ENCODE peak calls at places on chromosomes 1 and 21, in five cellular contexts. H is fibroblast of the aortic adventitia, O is kidney, B is astrocyte of the spinal cord, Y is adrenal gland. C is an unnamed sample.

GRCh38 chr21:32597205-32597604 is 11.9 kb upstream of the TCP10L start:
- DNase-seq in H (peak; percentile 83), O (no peak), B (peak; percentile 73), Y (no peak), C (no peak)

GRCh38 chr1:109396971-109397370 is 747 bp downstream of the SORT1 start:
- DNase-seq in H (no peak), O (no peak), B (no peak), Y (no peak), C (no peak)

GRCh38 chr21:34724131-34724856 is 55.5 kb downstream of the CLIC6 start:
- DNase-seq in H (peak; percentile 57), O (no peak), B (no peak), Y (no peak), C (no peak)

GRCh38 chr1:93623436-93623835 is 58.2 kb downstream of the BCAR3 start:
- DNase-seq in H (no peak), O (no peak), B (no peak), Y (no peak), C (no peak)

GRCh38 chr1:88327391-88328267 is 356.4 kb upstream of the PKN2 start:
- DNase-seq in H (peak; percentile 82), O (no peak), B (peak; percentile 93), Y (no peak), C (peak; percentile 23)

GRCh38 chr1:70038025-70038424 is 167.4 kb downstream of the LRRC40 start:
- DNase-seq in H (no peak), O (no peak), B (peak; percentile 63), Y (no peak), C (no peak)

GRCh38 chr1:62946516-62946915 is 162.6 kb downstream of the ATG4C start:
- DNase-seq in H (no peak), O (no peak), B (no peak), Y (no peak), C (no peak)

GRCh38 chr21:45385549-45386050 is 19.4 kb upstream of the COL18A1 start:
- DNase-seq in H (no peak), O (peak; percentile 70), B (no peak), Y (peak; percentile 19), C (no peak)

GRCh38 chr1:150887018-150887417 is at the start of gene CTXND2:
- DNase-seq in H (peak; percentile 34), O (no peak), B (peak; percentile 5), Y (no peak), C (no peak)

GRCh38 chr1:93847811-93848288 is 31.2 kb downstream of the DNTTIP2 start:
- DNase-seq in H (peak; percentile 69), O (peak; percentile 90), B (no peak), Y (peak; percentile 74), C (no peak)

GRCh38 chr1:158864595-158864994 is 33.4 kb downstream of the MNDA start:
- DNase-seq in H (no peak), O (no peak), B (no peak), Y (no peak), C (no peak)

GRCh38 chr1:245067257-245067656 is 87.5 kb upstream of the KIF26B start:
- DNase-seq in H (peak; percentile 13), O (no peak), B (peak; percentile 13), Y (no peak), C (no peak)

GRCh38 chr1:36137776-36138175 is 11.5 kb downstream of the TRAPPC3 start:
- DNase-seq in H (no peak), O (no peak), B (no peak), Y (no peak), C (no peak)

GRCh38 chr1:115771847-115772457 is 3.4 kb upstream of the CASQ2 start:
- DNase-seq in H (peak; percentile 91), O (no peak), B (peak; percentile 83), Y (peak; percentile 64), C (peak; percentile 69)

GRCh38 chr1:203177471-203178039 is 1.9 kb upstream of the MYBPH start:
- DNase-seq in H (peak; percentile 25), O (no peak), B (no peak), Y (peak; percentile 36), C (no peak)

GRCh38 chr1:70142120-70142519 is 63.3 kb downstream of the LRRC40 start:
- DNase-seq in H (peak; percentile 72), O (no peak), B (peak; percentile 24), Y (no peak), C (no peak)

GRCh38 chr1:216902669-216903388 is 179.6 kb upstream of the ESRRG start:
- DNase-seq in H (no peak), O (no peak), B (peak; percentile 64), Y (no peak), C (no peak)

GRCh38 chr1:3261969-3262579 is 192.4 kb upstream of the ARHGEF16 start:
- DNase-seq in H (no peak), O (no peak), B (no peak), Y (no peak), C (no peak)

GRCh38 chr1:246117066-246117791 is 389.9 kb downstream of the SMYD3 start:
- DNase-seq in H (peak; percentile 63), O (no peak), B (peak; percentile 59), Y (peak; percentile 24), C (peak; percentile 20)

GRCh38 chr1:158028956-158029355 is 35.5 kb downstream of the KIRREL1 start:
- DNase-seq in H (peak; percentile 88), O (no peak), B (peak; percentile 66), Y (no peak), C (no peak)

GRCh38 chr1:81811757-81812371 is 11.1 kb downstream of the ADGRL2 start:
- DNase-seq in H (peak; percentile 48), O (no peak), B (peak; percentile 9), Y (no peak), C (no peak)

GRCh38 chr1:168390261-168390660 is 109.6 kb downstream of the TBX19 start:
- DNase-seq in H (no peak), O (no peak), B (no peak), Y (no peak), C (no peak)

GRCh38 chr1:51712590-51712989 is 95.7 kb downstream of the OSBPL9 start:
- DNase-seq in H (no peak), O (no peak), B (no peak), Y (no peak), C (no peak)

GRCh38 chr1:17010601-17011438 is 908 bp downstream of the ATP13A2 start:
- DNase-seq in H (peak; percentile 35), O (peak; percentile 87), B (no peak), Y (peak; percentile 50), C (no peak)

GRCh38 chr1:17957588-17958267 is 149.9 kb upstream of the IGSF21 start:
- DNase-seq in H (peak; percentile 12), O (no peak), B (no peak), Y (no peak), C (no peak)

GRCh38 chr1:192884241-192884640 is 75.4 kb downstream of the RGS2 start:
- DNase-seq in H (no peak), O (no peak), B (no peak), Y (no peak), C (no peak)

GRCh38 chr1:230067871-230068814 is 1.1 kb downstream of the GALNT2 start:
- DNase-seq in H (no peak), O (peak; percentile 82), B (no peak), Y (peak; percentile 55), C (no peak)

GRCh38 chr1:50704126-50704525 is 255.9 kb downstream of the FAF1 start:
- DNase-seq in H (peak; percentile 53), O (no peak), B (peak; percentile 45), Y (peak; percentile 27), C (peak; percentile 8)

GRCh38 chr1:47813970-47814369 is 183.2 kb downstream of the TRABD2B start:
- DNase-seq in H (no peak), O (no peak), B (no peak), Y (no peak), C (no peak)

GRCh38 chr1:218201004-218201403 is 84.1 kb upstream of the RRP15 start:
- DNase-seq in H (peak; percentile 31), O (no peak), B (no peak), Y (no peak), C (no peak)

GRCh38 chr1:55893155-55893554 is 678.0 kb upstream of the USP24 start:
- DNase-seq in H (peak; percentile 62), O (no peak), B (peak; percentile 61), Y (no peak), C (no peak)
- TF ChIP-seq CTCF in H (peak; percentile 7), O (peak; percentile 8), B (no peak), Y (peak; percentile 14), C (no peak)

DNA sequence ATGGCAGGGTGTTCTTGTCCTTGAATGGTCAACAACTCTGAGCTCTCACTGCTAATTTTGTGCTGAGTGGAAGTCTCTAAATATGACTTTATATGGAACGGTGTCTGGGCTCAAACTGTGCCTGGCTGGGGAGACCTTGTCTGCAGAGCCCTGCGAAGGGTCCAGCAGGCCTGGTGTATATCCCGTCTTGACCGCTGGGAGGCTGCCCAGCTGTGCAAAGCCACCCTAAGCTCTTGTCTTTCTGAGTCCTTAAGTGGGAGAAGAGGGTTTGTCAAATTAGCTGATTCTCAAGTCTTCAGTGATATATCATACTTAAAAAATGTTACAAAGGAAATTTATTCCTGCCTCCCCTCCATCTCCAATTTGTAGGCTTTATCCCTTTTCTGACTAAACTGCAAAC is 198.7 kb downstream of the KCNJ6 start:
- DNase-seq in H (no peak), O (no peak), B (no peak), Y (no peak), C (no peak)
- TF ChIP-seq CTCF in H (no peak), O (no peak), B (no peak), Y (no peak), C (no peak)

DNA sequence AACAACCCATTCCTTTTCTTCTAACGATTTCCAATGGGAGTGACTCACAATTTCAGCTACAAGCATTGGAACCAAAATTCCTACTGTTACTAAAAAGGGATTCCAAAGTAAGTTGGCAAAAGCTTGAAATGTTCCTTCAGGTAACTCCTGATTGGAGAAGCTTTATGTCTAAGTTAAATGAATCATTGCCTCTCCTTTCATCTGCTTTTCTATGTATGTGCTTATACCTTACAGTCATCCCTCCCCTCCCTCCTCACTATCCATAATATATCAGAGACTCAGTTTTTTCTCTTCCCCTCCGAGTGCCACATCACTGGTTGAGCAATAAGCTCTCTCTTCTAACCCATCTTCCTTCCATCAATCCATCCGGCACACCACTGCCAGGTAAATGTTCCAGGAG is 86.8 kb downstream of the TIAM1 start:
- DNase-seq in H (peak; percentile 13), O (no peak), B (no peak), Y (no peak), C (no peak)
- TF ChIP-seq CTCF in H (no peak), O (no peak), B (no peak), Y (no peak), C (no peak)

GRCh38 chr1:227805606-227806197 is 9.8 kb upstream of the PRSS38 start:
- DNase-seq in H (peak; percentile 96), O (no peak), B (peak; percentile 97), Y (no peak), C (peak; percentile 60)
- TF ChIP-seq CTCF in H (no peak), O (no peak), B (peak; percentile 8), Y (no peak), C (no peak)

DNA sequence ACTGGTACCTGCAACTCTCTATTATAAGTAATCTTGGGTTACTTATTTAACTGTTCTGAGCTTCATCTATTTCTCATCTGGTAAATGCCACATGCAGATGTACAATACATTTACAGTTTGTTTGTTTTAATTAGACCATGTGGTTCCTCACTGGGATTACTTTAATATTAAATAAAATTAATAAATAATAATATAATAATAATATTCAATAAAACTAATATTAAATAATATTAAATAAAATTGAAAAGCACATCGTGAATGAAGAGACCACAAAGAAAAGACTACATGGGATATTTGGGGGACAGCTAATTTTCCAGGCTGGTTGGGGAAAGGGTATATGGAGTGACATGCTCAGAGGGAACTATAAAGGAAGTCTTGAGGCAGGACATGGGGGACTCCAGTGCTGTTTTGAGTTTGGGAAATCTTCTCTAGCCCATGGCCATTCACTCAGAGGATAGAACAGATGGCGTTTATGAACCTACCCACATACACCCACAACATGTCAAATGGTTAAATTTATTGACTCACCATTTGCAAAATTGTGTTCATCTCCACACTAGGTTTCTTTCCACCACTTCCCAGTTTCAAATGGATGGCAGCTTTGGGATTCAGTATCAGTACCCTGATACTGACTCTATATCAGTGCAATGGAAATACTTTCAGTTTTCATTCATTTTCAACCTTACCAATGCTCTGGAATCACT is 25.6 kb downstream of the DIRAS3 start:
- DNase-seq in H (no peak), O (no peak), B (no peak), Y (no peak), C (no peak)
- TF ChIP-seq CTCF in H (no peak), O (no peak), B (no peak), Y (no peak), C (no peak)

C was measured in AG09319.